ENCODE peak calls at places on chromosome 9, in five cellular contexts. M is brain microvascular endothelial cell, C is GM23338, L is DND-41, E is fibroblast of lung. O is an unnamed sample. For H3K36me3, the result is how much of the 10 kb centered on the place peaks cover.

GRCh38 chr9:20473566-20474116 is 148.7 kb downstream of the MLLT3 start:
- DNase-seq in M (no peak), E (no peak), C (no peak), L (no peak), O (no peak)

GRCh38 chr9:35105571-35106342 is 2.8 kb upstream of the STOML2 start:
- DNase-seq in L (no peak), E (no peak), M (no peak), C (no peak), O (no peak)

GRCh38 chr9:83219154-83219923 is 156.4 kb upstream of the RASEF start:
- DNase-seq in M (peak), E (peak), L (no peak), C (peak), O (no peak)

GRCh38 chr9:79195904-79196303 is 375.9 kb upstream of the TLE4 start:
- DNase-seq in M (peak), L (no peak), C (no peak), E (peak), O (no peak)

GRCh38 chr9:129276486-129277260 is 98.6 kb upstream of the IER5L start:
- DNase-seq in L (no peak), E (no peak), C (no peak), M (no peak), O (no peak)

GRCh38 chr9:134320195-134320885 is 5.9 kb upstream of the RXRA start:
- DNase-seq in L (no peak), E (no peak), C (peak), M (no peak), O (no peak)

GRCh38 chr9:110356639-110357038 is 19.0 kb upstream of the TXNDC8 start:
- DNase-seq in C (no peak), L (no peak), M (no peak), E (no peak), O (no peak)

GRCh38 chr9:79023134-79023577 is 548.6 kb upstream of the TLE4 start:
- DNase-seq in L (no peak), E (peak), C (no peak), M (peak), O (no peak)

GRCh38 chr9:94934816-94935328 is 208.4 kb downstream of the AOPEP start:
- DNase-seq in E (no peak), C (no peak), M (no peak), L (no peak), O (no peak)

GRCh38 chr9:75545292-75545691 is 345.2 kb upstream of the PCSK5 start:
- DNase-seq in C (no peak), L (no peak), M (no peak), E (no peak), O (no peak)

GRCh38 chr9:112029921-112030444 is 133.4 kb downstream of the UGCG start:
- DNase-seq in L (no peak), C (peak), E (peak), M (no peak), O (no peak)

GRCh38 chr9:27165670-27166069 is 56.6 kb downstream of the TEK start:
- DNase-seq in E (no peak), L (no peak), M (no peak), C (peak), O (no peak)

GRCh38 chr9:32954642-32955041 is 46.8 kb downstream of the APTX start:
- DNase-seq in C (no peak), M (no peak), E (peak), L (no peak), O (no peak)

GRCh38 chr9:33081128-33081851 is 4.8 kb upstream of the SMU1 start:
- DNase-seq in C (peak), M (peak), L (peak), E (peak), O (peak)

GRCh38 chr9:110183208-110184145 is 24.5 kb downstream of the C9orf152 start:
- DNase-seq in L (peak), C (peak), E (peak), M (peak), O (no peak)

GRCh38 chr9:96441798-96442445 is 8.0 kb upstream of the HABP4 start:
- DNase-seq in C (peak), M (no peak), E (no peak), L (peak), O (no peak)

GRCh38 chr9:136920832-136921231 is 23.7 kb downstream of the FBXW5 start:
- DNase-seq in C (no peak), M (no peak), L (no peak), E (no peak), O (no peak)

GRCh38 chr9:134779640-134780039 is 101.0 kb upstream of the FCN2 start:
- DNase-seq in E (no peak), M (no peak), L (no peak), C (no peak), O (no peak)

GRCh38 chr9:21965401-21965951 is 28.7 kb downstream of the CDKN2A start:
- DNase-seq in M (peak), L (no peak), E (peak), C (peak), O (no peak)

GRCh38 chr9:91207481-91207888 is 154.2 kb downstream of the AUH start:
- DNase-seq in E (peak), C (no peak), M (peak), L (no peak), O (no peak)

GRCh38 chr9:26012797-26013594 is 334.8 kb upstream of the TUSC1 start:
- DNase-seq in L (no peak), E (peak), C (no peak), M (peak), O (no peak)

GRCh38 chr9:137492464-137493162 is 33.5 kb upstream of the NSMF start:
- DNase-seq in L (peak), C (peak), E (no peak), M (no peak), O (no peak)

GRCh38 chr9:95091971-95092320 is 225.6 kb downstream of the FANCC start:
- DNase-seq in E (peak), C (no peak), L (no peak), M (peak), O (no peak)

GRCh38 chr9:131410051-131410491 is 16.2 kb downstream of the PRRC2B start:
- DNase-seq in C (no peak), E (peak), L (peak), M (no peak), O (no peak)

GRCh38 chr9:130144703-130145102 is 27.5 kb upstream of the NCS1 start:
- DNase-seq in E (no peak), L (no peak), M (no peak), C (no peak), O (no peak)

GRCh38 chr9:20872340-20872977 is 159.0 kb downstream of the HACD4 start:
- DNase-seq in E (peak), L (no peak), C (peak), M (peak), O (no peak)

GRCh38 chr9:93033541-93033940 is 25.0 kb upstream of the SUSD3 start:
- DNase-seq in E (no peak), L (no peak), C (no peak), M (no peak), O (no peak)

GRCh38 chr9:77927265-77927664 is 104.3 kb downstream of the GNAQ start:
- DNase-seq in L (no peak), E (peak), C (no peak), M (peak), O (no peak)

GRCh38 chr9:127809562-127810377 is 7.1 kb downstream of the FPGS start:
- DNase-seq in L (no peak), C (peak), M (no peak), E (peak), O (no peak)

GRCh38 chr9:132240860-132241482 is 79.1 kb downstream of the NTNG2 start:
- DNase-seq in E (peak), L (peak), C (peak), M (peak), O (peak)

GRCh38 chr9:69805962-69806633 is 14.5 kb upstream of the CFAP95 start:
- DNase-seq in C (no peak), E (peak), M (no peak), L (no peak), O (no peak)

GRCh38 chr9:101727621-101728524 is 10.6 kb downstream of the GRIN3A start:
- DNase-seq in C (peak), L (no peak), M (peak), E (no peak), O (no peak)

GRCh38 chr9:4238522-4238921 is 61.3 kb downstream of the GLIS3 start:
- DNase-seq in L (no peak), M (peak), E (peak), C (no peak), O (no peak)

GRCh38 chr9:96031366-96031824 is 155.9 kb downstream of the ERCC6L2 start:
- DNase-seq in M (no peak), E (no peak), L (no peak), C (no peak), O (peak)

GRCh38 chr9:16816006-16816405 is 54.5 kb downstream of the BNC2 start:
- DNase-seq in L (no peak), M (no peak), E (no peak), C (no peak), O (no peak)

GRCh38 chr9:16813838-16814237 is 56.6 kb downstream of the BNC2 start:
- DNase-seq in L (no peak), M (no peak), E (no peak), C (no peak), O (no peak)

GRCh38 chr9:16815042-16815441 is 55.4 kb downstream of the BNC2 start:
- DNase-seq in L (no peak), C (no peak), M (no peak), E (no peak), O (no peak)

GRCh38 chr9:16809912-16810610 is 60.4 kb downstream of the BNC2 start:
- DNase-seq in L (no peak), M (no peak), C (peak), E (no peak), O (no peak)

DNA sequence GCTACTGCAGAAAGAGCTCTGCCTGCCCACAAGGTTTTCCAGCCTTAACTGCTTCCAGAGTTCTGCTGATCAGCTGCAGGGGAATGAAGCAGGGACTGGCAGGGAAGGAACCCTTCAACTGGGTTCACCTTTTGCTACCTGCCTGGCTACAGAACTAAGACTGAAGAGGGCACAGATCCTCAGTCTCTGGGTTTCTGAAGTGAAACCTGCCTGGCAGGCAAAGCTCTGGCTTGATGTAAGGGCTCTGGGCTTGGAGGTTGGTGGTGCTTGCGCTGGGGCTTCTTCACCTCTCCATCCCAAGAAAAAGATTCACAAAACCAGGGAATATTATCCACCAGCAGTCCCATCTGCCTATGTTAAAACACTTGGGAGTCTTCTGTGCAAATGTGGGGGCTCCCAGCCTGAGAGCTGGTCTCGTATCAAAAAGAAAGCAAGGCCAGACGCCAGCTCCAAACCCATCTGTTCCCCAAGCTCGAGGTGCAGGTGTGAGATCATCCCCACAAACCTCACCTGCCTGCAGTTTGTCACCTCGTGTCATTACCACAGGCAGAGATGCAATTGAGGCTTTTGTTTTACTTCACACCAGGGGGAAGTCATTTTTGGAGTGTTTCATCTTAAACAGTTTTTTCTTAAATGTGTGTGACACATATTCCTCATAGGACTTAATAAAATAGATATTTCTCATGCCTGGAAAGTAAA is 58.3 kb downstream of the BNC2 start:
- DNase-seq in E (no peak), C (peak), L (no peak), M (no peak), O (no peak)
- H3K27ac ChIP-seq in E (no peak), C (peak), L (no peak), M (no peak), O (no peak)

GRCh38 chr9:5321058-5321457 is 16.5 kb upstream of the RLN2 start:
- DNase-seq in C (peak), E (no peak), M (no peak), L (no peak), O (no peak)
- TF ChIP-seq CTCF in C (peak), E (no peak), M (peak), L (peak), O (no peak)

GRCh38 chr9:73736266-73736665 is 584.6 kb downstream of the ANXA1 start:
- DNase-seq in E (no peak), C (no peak), L (no peak), M (no peak), O (no peak)

GRCh38 chr9:73741316-73741715 is 589.7 kb downstream of the ANXA1 start:
- DNase-seq in E (no peak), C (no peak), L (no peak), M (no peak), O (no peak)

GRCh38 chr9:73742412-73742811 is 590.7 kb downstream of the ANXA1 start:
- DNase-seq in C (no peak), L (no peak), M (no peak), E (no peak), O (no peak)

GRCh38 chr9:73743826-73744225 is 592.2 kb downstream of the ANXA1 start:
- DNase-seq in L (no peak), E (peak), C (no peak), M (no peak), O (no peak)

GRCh38 chr9:73738741-73739530 is 587.3 kb downstream of the ANXA1 start:
- DNase-seq in E (peak), L (no peak), M (no peak), C (no peak), O (no peak)
- H3K36me3 ChIP-seq in E (under half), L (under half), M (under half), C (under half), O (under half)

DNA sequence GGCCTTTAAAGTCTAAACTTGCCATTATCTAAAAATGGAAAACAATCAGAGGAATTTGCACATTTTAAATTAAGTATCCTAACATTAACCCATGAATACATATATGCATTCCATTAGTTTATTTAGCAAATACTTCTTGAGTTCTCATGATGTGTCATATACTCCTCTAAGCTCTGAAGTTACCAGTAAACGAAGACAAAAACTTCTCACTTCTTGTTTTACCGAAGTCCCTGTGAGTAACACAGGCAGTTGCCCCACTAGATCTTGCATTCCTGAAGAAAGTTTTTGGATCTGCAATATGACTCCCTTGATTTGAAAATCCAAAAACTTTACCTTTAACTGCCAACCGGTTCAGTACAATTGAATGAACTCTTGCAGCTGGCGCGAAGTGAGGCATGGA is 439.0 kb upstream of the MPDZ start:
- DNase-seq in E (peak), L (no peak), C (no peak), M (no peak), O (no peak)
- H3K27ac ChIP-seq in E (no peak), L (no peak), C (no peak), M (peak), O (no peak)

DNA sequence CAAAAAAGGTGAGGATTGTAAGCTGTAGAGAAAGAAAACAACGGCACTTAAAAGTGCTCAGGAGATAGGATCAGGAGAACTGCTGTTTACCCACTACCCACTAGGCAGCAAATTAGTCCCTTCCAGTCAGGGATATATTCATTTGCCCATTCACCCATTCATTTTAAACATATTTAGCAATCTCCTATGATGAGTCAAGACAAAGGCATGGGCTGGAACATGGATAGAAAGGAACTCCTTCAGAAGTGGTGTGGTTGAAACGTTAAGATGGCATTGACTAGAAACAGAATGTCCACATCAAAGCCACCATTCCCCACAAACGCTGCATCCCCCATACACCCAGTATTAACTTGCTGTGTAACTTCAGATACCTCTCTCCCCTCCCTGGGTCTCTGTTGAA is 225.7 kb downstream of the ASTN2 start:
- DNase-seq in M (no peak), L (no peak), C (no peak), E (peak), O (no peak)
- TF ChIP-seq CTCF in M (no peak), L (no peak), C (no peak), E (no peak), O (no peak)

DNA sequence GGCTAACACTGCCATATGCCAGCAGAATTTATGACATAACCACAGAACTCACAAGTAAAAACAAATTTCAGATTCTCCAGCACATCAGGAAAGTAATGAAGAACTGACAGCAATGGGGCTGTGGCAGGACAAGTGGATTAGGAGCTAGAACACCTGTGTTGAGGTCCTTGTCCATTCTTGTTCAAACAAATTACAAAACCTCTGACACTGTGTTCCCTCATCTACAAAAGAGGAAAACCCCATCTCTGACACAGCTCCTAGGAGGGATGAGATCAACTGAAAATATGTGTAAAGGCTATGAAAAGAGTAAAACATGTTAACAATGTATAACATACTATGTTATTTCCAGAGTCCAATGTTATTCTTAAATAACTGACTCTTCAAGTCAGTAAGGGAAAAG is 23.5 kb downstream of the ELP1 start:
- DNase-seq in L (no peak), E (no peak), M (no peak), C (no peak), O (no peak)
- H3K36me3 ChIP-seq in L (half or more), E (under half), M (half or more), C (under half), O (under half)

DNA sequence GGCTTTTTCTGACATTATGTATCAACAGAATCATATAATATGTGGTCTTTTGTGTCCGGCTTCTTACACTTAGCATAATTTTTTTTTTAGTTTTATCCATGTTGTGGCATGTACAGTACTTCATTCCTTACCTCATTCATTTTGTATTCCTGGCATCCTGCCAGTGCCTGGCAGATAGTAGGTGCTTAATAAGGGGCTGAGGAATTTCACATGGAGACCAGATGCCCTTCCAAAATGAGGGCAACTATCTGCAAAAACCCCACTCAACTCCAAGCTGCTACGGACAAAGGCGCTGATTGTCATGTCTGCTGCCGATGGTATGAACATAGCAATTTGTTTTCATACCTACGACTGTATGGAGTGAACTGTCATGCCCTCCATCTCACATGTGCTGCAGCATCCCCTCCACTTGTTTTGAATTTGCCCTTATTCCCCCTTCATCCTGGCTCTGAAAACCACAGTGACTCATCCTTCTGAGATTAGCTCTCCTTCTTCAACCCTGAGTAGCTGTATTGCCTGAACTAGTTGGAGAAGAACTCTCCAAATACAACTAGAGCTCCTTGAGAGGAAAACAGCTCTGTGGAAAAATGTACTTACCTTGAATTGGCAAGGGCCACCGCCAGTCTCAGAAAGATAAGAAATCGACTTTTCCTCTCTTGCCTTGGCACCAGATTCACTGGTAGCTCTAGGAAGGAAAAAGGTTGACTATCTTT is 41.3 kb upstream of the FOXE1 start:
- DNase-seq in L (no peak), C (no peak), E (peak), M (peak), O (no peak)
- H3K27ac ChIP-seq in L (no peak), C (no peak), E (no peak), M (no peak), O (no peak)

DNA sequence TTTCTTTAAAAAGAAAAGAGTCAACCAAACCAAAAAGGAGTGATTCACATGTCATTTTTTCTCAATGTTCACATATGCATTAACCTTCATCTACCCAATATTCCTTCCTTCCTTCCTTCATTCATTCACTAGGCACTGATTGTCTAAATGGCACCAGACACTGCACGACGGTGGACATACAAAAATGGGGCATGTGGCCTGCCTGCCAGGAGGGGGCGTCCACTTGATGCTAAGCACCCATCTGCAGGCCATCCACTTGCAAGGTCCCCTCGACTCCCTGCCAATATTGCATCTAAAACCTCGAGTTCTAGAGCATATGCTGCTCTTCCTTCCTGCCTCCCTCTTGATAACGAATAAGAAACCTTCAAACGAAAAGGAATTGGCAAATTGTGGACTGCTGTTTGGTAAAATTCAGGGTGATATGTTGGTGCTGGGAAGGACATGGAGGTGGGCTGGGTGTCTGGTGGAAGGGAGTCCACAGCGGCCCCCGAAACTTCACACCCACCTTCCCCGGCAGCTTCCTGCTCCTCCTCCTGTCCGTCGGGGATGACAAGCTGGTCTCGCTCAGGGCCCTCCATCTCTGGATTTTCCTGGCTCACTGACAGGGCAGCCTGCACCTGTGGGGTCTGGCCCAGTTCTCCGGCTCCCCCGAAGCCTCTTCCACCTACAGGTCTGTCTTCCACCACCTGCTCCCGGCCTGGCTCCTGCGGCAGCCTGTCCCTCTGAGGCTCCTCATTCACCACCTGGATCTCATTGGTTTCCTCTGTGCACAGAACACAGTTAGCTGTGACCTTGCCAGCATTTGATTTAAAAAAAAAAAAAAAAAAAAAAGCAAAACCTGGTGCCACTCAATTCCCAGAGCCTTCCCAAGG is 64.3 kb downstream of the GOLM1 start:
- DNase-seq in C (peak), E (peak), M (peak), L (no peak), O (no peak)
- TF ChIP-seq CTCF in C (peak), E (peak), M (peak), L (peak), O (no peak)